ENCODE peak calls at places on chromosome 2, in seven cellular contexts. K, F, X, V, Y, C and R are unnamed samples.

GRCh38 chr2:96205238-96205637 is 3.4 kb downstream of the STARD7 start:
- DNase-seq in V (no peak), C (no peak), K (peak), F (peak), X (peak), Y (no peak), R (no peak)

GRCh38 chr2:122908134-122908533 is 1117.0 kb upstream of the CNTNAP5 start:
- DNase-seq in X (no peak), V (no peak), K (no peak), C (no peak), Y (peak), F (no peak), R (no peak)

GRCh38 chr2:240234503-240234951 is 94.1 kb upstream of the OTOS start:
- DNase-seq in F (no peak), V (peak), C (no peak), K (no peak), X (no peak), Y (no peak), R (no peak)

GRCh38 chr2:98252394-98252793 is 93.9 kb upstream of the CNGA3 start:
- DNase-seq in Y (no peak), X (no peak), V (no peak), K (no peak), F (no peak), C (no peak), R (no peak)

GRCh38 chr2:240441326-240441992 is 6.0 kb downstream of the GPC1 start:
- DNase-seq in V (no peak), X (no peak), K (no peak), F (no peak), C (no peak), Y (no peak), R (no peak)

GRCh38 chr2:191246820-191247380 is 1.7 kb downstream of the MYO1B start:
- DNase-seq in X (peak), Y (peak), F (no peak), V (no peak), K (no peak), C (no peak), R (no peak)

GRCh38 chr2:10668402-10669012 is 21.3 kb downstream of the NOL10 start:
- DNase-seq in V (no peak), X (peak), Y (peak), C (peak), K (peak), F (peak), R (no peak)

GRCh38 chr2:239318091-239318725 is 82.6 kb downstream of the HDAC4 start:
- DNase-seq in V (peak), C (no peak), X (no peak), F (no peak), K (no peak), Y (no peak), R (no peak)

GRCh38 chr2:47065771-47066380 is 89.2 kb downstream of the STPG4 start:
- DNase-seq in K (peak), V (no peak), C (no peak), F (no peak), Y (no peak), X (peak), R (no peak)